ENCODE peak calls at places on chromosome 9, in nine cellular contexts. B is NCI-H2171 treated with DMSO at 0.1 percent for 48 hours; J is activated CD8-positive, alpha-beta T cell treated with anti-CD3 and anti-CD28 coated beads, Interleukin-2, amount 10 ng/mL, durations not matched to agents 7 days and 5 days; A is iPS-NIHi11; N is activated B cell treated with CpG ODN at 0.5 μM for 24 hours; V is activated T-helper 1 cell treated with anti-CD3 and anti-CD28 coated beads, Interleukin-12 subunit alpha, Interleukin-12 subunit beta, Interleukin-2, Interleukin-4 antibody, amounts not matched to agents 30 ng/mL and 10 ng/mL and 1 ng/mL, durations not matched to agents 14 hours and 24 hours and 36 hours; G is progenitor cell of endocrine pancreas; Q is kidney glomerular epithelial cell; P is fibroblast of mammary gland. H is an unnamed sample.

GRCh38 chr9:95505676-95506437 is 10.9 kb downstream of the PTCH1 start:
- DNase-seq in V (no peak), A (peak), Q (peak), B (peak), G (peak), N (peak), J (no peak), P (peak), H (peak)

GRCh38 chr9:127092041-127092608 is 30.3 kb downstream of the ANGPTL2 start:
- DNase-seq in Q (no peak), J (no peak), B (no peak), A (no peak), G (no peak), N (no peak), P (no peak), V (no peak), H (no peak)

GRCh38 chr9:129894106-129894823 is 59.0 kb downstream of the USP20 start:
- DNase-seq in B (no peak), G (no peak), P (no peak), V (peak), N (no peak), Q (no peak), J (peak), A (no peak), H (no peak)

GRCh38 chr9:125089331-125089730 is 54.0 kb downstream of the SCAI start:
- DNase-seq in V (no peak), N (no peak), J (no peak), G (no peak), Q (no peak), A (no peak), P (no peak), B (no peak), H (no peak)

GRCh38 chr9:16543225-16543624 is 327.2 kb downstream of the BNC2 start:
- DNase-seq in V (no peak), P (no peak), B (no peak), Q (no peak), J (no peak), A (no peak), N (no peak), G (no peak), H (no peak)

GRCh38 chr9:137174722-137175293 is 3.0 kb upstream of the TMEM210 start:
- DNase-seq in Q (no peak), V (no peak), A (peak), B (peak), P (no peak), N (no peak), J (no peak), G (no peak), H (no peak)

GRCh38 chr9:34675874-34676273 is 13.4 kb upstream of the CCL27 start:
- DNase-seq in A (no peak), J (no peak), V (no peak), Q (no peak), B (no peak), P (peak), G (no peak), N (no peak), H (no peak)

GRCh38 chr9:108811944-108812343 is 43.8 kb downstream of the ACTL7B start:
- DNase-seq in Q (no peak), A (no peak), B (no peak), N (no peak), V (no peak), P (no peak), J (no peak), G (no peak), H (no peak)

GRCh38 chr9:2872941-2873323 is 29.0 kb upstream of the PUM3 start:
- DNase-seq in A (no peak), Q (no peak), N (no peak), B (peak), P (no peak), J (no peak), V (no peak), G (no peak), H (no peak)

GRCh38 chr9:114504341-114505186 is 709 bp downstream of the WHRN start:
- DNase-seq in B (peak), V (peak), Q (peak), P (peak), G (peak), A (peak), J (peak), N (peak), H (peak)

GRCh38 chr9:136901516-136902258 is 15.4 kb downstream of the TRAF2 start:
- DNase-seq in J (peak), A (no peak), B (no peak), Q (peak), N (peak), V (peak), G (no peak), P (peak), H (no peak)

GRCh38 chr9:133199648-133200321 is 9.3 kb downstream of the OBP2B start:
- DNase-seq in G (no peak), P (peak), J (peak), B (no peak), V (peak), N (peak), Q (no peak), A (peak), H (no peak)

GRCh38 chr9:105154723-105155191 is 89.7 kb upstream of the SLC44A1 start:
- DNase-seq in B (no peak), A (no peak), V (no peak), G (no peak), P (peak), N (no peak), J (no peak), Q (peak), H (no peak)

GRCh38 chr9:114271556-114272510 is 51.1 kb upstream of the ORM1 start:
- DNase-seq in N (no peak), Q (no peak), V (no peak), B (no peak), G (no peak), P (peak), A (peak), J (no peak), H (peak)

GRCh38 chr9:2228132-2228531 is 213.0 kb downstream of the SMARCA2 start:
- DNase-seq in B (no peak), J (peak), Q (no peak), N (no peak), G (no peak), V (no peak), P (peak), A (peak), H (peak)

GRCh38 chr9:35689601-35690446 is at the start of gene TPM2:
- DNase-seq in J (no peak), Q (peak), A (peak), B (no peak), P (peak), V (no peak), G (peak), N (no peak), H (peak)

GRCh38 chr9:80707120-80707519 is 982.2 kb downstream of the TLE1 start:
- DNase-seq in P (peak), V (no peak), B (no peak), J (no peak), N (no peak), Q (peak), A (no peak), G (no peak), H (no peak)

GRCh38 chr9:114098660-114099522 is at the start of gene KIF12:
- DNase-seq in N (no peak), G (peak), V (no peak), P (no peak), Q (peak), B (peak), J (no peak), A (peak), H (peak)

GRCh38 chr9:113853333-113853732 is 22.8 kb upstream of the ZNF618 start:
- DNase-seq in J (no peak), N (no peak), A (peak), G (no peak), V (no peak), Q (no peak), P (peak), B (no peak), H (no peak)

GRCh38 chr9:133934512-133935221 is 57.5 kb downstream of the VAV2 start:
- DNase-seq in P (peak), N (no peak), Q (no peak), A (no peak), B (no peak), V (no peak), J (no peak), G (no peak), H (no peak)

GRCh38 chr9:95077053-95077765 is 240.3 kb downstream of the FANCC start:
- DNase-seq in J (no peak), B (no peak), V (no peak), N (no peak), A (no peak), Q (no peak), P (no peak), G (no peak), H (no peak)

GRCh38 chr9:114908104-114908621 is 22.2 kb downstream of the TNFSF8 start:
- DNase-seq in J (peak), A (no peak), B (peak), Q (peak), N (no peak), P (peak), V (peak), G (no peak), H (no peak)

GRCh38 chr9:18928711-18929110 is 104.3 kb downstream of the SAXO1 start:
- DNase-seq in J (no peak), V (no peak), A (no peak), Q (no peak), G (no peak), B (no peak), N (no peak), P (no peak), H (no peak)

GRCh38 chr9:15104826-15105420 is 194.7 kb upstream of the FREM1 start:
- DNase-seq in J (peak), Q (peak), A (peak), B (peak), P (peak), N (no peak), V (peak), G (no peak), H (no peak)

GRCh38 chr9:17636359-17636758 is 57.5 kb downstream of the SH3GL2 start:
- DNase-seq in N (no peak), A (no peak), V (no peak), Q (no peak), J (no peak), G (no peak), P (no peak), B (no peak), H (no peak)

GRCh38 chr9:114094971-114095370 is 4.1 kb downstream of the KIF12 start:
- DNase-seq in A (no peak), J (no peak), G (no peak), B (no peak), V (no peak), N (no peak), P (no peak), Q (no peak), H (no peak)

GRCh38 chr9:124371183-124371582 is 44.1 kb downstream of the PSMB7 start:
- DNase-seq in A (no peak), V (no peak), N (no peak), P (peak), G (no peak), Q (no peak), J (no peak), B (no peak), H (no peak)

GRCh38 chr9:73270967-73271722 is 119.5 kb downstream of the ANXA1 start:
- DNase-seq in B (no peak), A (no peak), G (no peak), V (no peak), P (peak), Q (peak), J (no peak), N (no peak), H (no peak)

GRCh38 chr9:108316633-108317032 is 539.2 kb downstream of the ACTL7B start:
- DNase-seq in Q (no peak), G (no peak), A (no peak), J (no peak), P (peak), V (no peak), N (no peak), B (no peak), H (no peak)

GRCh38 chr9:131608469-131609115 is 63.3 kb downstream of the PRRT1B start:
- DNase-seq in A (peak), Q (peak), V (no peak), P (peak), J (no peak), N (no peak), B (no peak), G (no peak), H (no peak)

GRCh38 chr9:123548749-123549545 is 192.9 kb downstream of the CRB2 start:
- DNase-seq in N (no peak), A (no peak), Q (no peak), P (no peak), B (no peak), G (no peak), J (no peak), V (no peak), H (no peak)

GRCh38 chr9:113796651-113797426 is 79.3 kb upstream of the ZNF618 start:
- DNase-seq in P (no peak), G (no peak), J (no peak), V (no peak), Q (no peak), A (no peak), N (no peak), B (no peak), H (no peak)